ENCODE peak calls at places on chromosomes 4 and X, in six cellular contexts. One of them, this sample, is unnamed.

GRCh38 chr4:75172551-75172950 is 239.6 kb downstream of the PARM1 start:
- DNase-seq in dorsolateral prefrontal cortex: no peak
- DNase-seq in WERI-Rb-1: no peak
- DNase-seq in naive thymus-derived CD8-positive, alpha-beta T cell: no peak
- DNase-seq in cardiac muscle cell: no peak
- DNase-seq in NCI-H1417: no peak
- DNase-seq in this sample: no peak

GRCh38 chr4:48493485-48494100 is 3.5 kb downstream of the ZAR1 start:
- DNase-seq in dorsolateral prefrontal cortex: no peak
- DNase-seq in WERI-Rb-1: peak; percentile 41
- DNase-seq in naive thymus-derived CD8-positive, alpha-beta T cell: no peak
- DNase-seq in cardiac muscle cell: peak; percentile 18
- DNase-seq in NCI-H1417: peak; percentile 32
- DNase-seq in this sample: no peak

GRCh38 chrX:127128282-127128681 is 308.8 kb downstream of the PRR32 start:
- DNase-seq in dorsolateral prefrontal cortex: no peak
- DNase-seq in WERI-Rb-1: no peak
- DNase-seq in naive thymus-derived CD8-positive, alpha-beta T cell: no peak
- DNase-seq in cardiac muscle cell: no peak
- DNase-seq in NCI-H1417: no peak
- DNase-seq in this sample: no peak

GRCh38 chrX:1493877-1494510 is 41.3 kb upstream of the ASMTL start:
- DNase-seq in dorsolateral prefrontal cortex: no peak
- DNase-seq in WERI-Rb-1: no peak
- DNase-seq in naive thymus-derived CD8-positive, alpha-beta T cell: no peak
- DNase-seq in cardiac muscle cell: no peak
- DNase-seq in NCI-H1417: no peak
- DNase-seq in this sample: peak; percentile 1

GRCh38 chr4:77126844-77127614 is 30.0 kb upstream of the CCNG2 start:
- DNase-seq in dorsolateral prefrontal cortex: no peak
- DNase-seq in WERI-Rb-1: no peak
- DNase-seq in naive thymus-derived CD8-positive, alpha-beta T cell: no peak
- DNase-seq in cardiac muscle cell: no peak
- DNase-seq in NCI-H1417: no peak
- DNase-seq in this sample: no peak

GRCh38 chrX:95055991-95056390 is 1382.0 kb downstream of the FAM133A start:
- DNase-seq in dorsolateral prefrontal cortex: no peak
- DNase-seq in WERI-Rb-1: no peak
- DNase-seq in naive thymus-derived CD8-positive, alpha-beta T cell: no peak
- DNase-seq in cardiac muscle cell: no peak
- DNase-seq in NCI-H1417: no peak
- DNase-seq in this sample: no peak

GRCh38 chr4:25702848-25703247 is 47.2 kb downstream of the SLC34A2 start:
- DNase-seq in dorsolateral prefrontal cortex: peak; percentile 58
- DNase-seq in WERI-Rb-1: no peak
- DNase-seq in naive thymus-derived CD8-positive, alpha-beta T cell: no peak
- DNase-seq in cardiac muscle cell: peak; percentile 85
- DNase-seq in NCI-H1417: no peak
- DNase-seq in this sample: no peak

GRCh38 chr4:80386281-80386886 is 50.9 kb downstream of the CFAP299 start:
- DNase-seq in dorsolateral prefrontal cortex: no peak
- DNase-seq in WERI-Rb-1: no peak
- DNase-seq in naive thymus-derived CD8-positive, alpha-beta T cell: no peak
- DNase-seq in cardiac muscle cell: no peak
- DNase-seq in NCI-H1417: no peak
- DNase-seq in this sample: no peak

GRCh38 chrX:153450114-153450948 is 4.5 kb upstream of the TREX2 start:
- DNase-seq in dorsolateral prefrontal cortex: no peak
- DNase-seq in WERI-Rb-1: no peak
- DNase-seq in naive thymus-derived CD8-positive, alpha-beta T cell: no peak
- DNase-seq in cardiac muscle cell: no peak
- DNase-seq in NCI-H1417: no peak
- DNase-seq in this sample: no peak

GRCh38 chrX:132948648-132949260 is 9.7 kb downstream of the HS6ST2 start:
- DNase-seq in dorsolateral prefrontal cortex: no peak
- DNase-seq in WERI-Rb-1: no peak
- DNase-seq in naive thymus-derived CD8-positive, alpha-beta T cell: no peak
- DNase-seq in cardiac muscle cell: no peak
- DNase-seq in NCI-H1417: no peak
- DNase-seq in this sample: no peak

GRCh38 chr4:144712775-144713174 is 66.8 kb downstream of the HHIP start:
- DNase-seq in dorsolateral prefrontal cortex: no peak
- DNase-seq in WERI-Rb-1: no peak
- DNase-seq in naive thymus-derived CD8-positive, alpha-beta T cell: no peak
- DNase-seq in cardiac muscle cell: peak; percentile 24
- DNase-seq in NCI-H1417: peak; percentile 46
- DNase-seq in this sample: no peak

GRCh38 chr4:526189-526909 is 27.3 kb downstream of the PIGG start:
- DNase-seq in dorsolateral prefrontal cortex: no peak
- DNase-seq in WERI-Rb-1: no peak
- DNase-seq in naive thymus-derived CD8-positive, alpha-beta T cell: no peak
- DNase-seq in cardiac muscle cell: no peak
- DNase-seq in NCI-H1417: no peak
- DNase-seq in this sample: no peak

GRCh38 chrX:139126493-139126892 is 404.0 kb upstream of the F9 start:
- DNase-seq in dorsolateral prefrontal cortex: no peak
- DNase-seq in WERI-Rb-1: peak; percentile 30
- DNase-seq in naive thymus-derived CD8-positive, alpha-beta T cell: no peak
- DNase-seq in cardiac muscle cell: no peak
- DNase-seq in NCI-H1417: peak; percentile 17
- DNase-seq in this sample: no peak

GRCh38 chr4:5370286-5370685 is 319.0 kb downstream of the STK32B start:
- DNase-seq in dorsolateral prefrontal cortex: no peak
- DNase-seq in WERI-Rb-1: no peak
- DNase-seq in naive thymus-derived CD8-positive, alpha-beta T cell: no peak
- DNase-seq in cardiac muscle cell: no peak
- DNase-seq in NCI-H1417: peak; percentile 4
- DNase-seq in this sample: no peak

GRCh38 chrX:138711399-138712347 is at the start of gene FGF13:
- DNase-seq in dorsolateral prefrontal cortex: peak; percentile 54
- DNase-seq in WERI-Rb-1: no peak
- DNase-seq in naive thymus-derived CD8-positive, alpha-beta T cell: no peak
- DNase-seq in cardiac muscle cell: no peak
- DNase-seq in NCI-H1417: peak; percentile 24
- DNase-seq in this sample: peak; percentile 76

GRCh38 chr4:32340591-32340990 is 1620.4 kb downstream of the PCDH7 start:
- DNase-seq in dorsolateral prefrontal cortex: no peak
- DNase-seq in WERI-Rb-1: no peak
- DNase-seq in naive thymus-derived CD8-positive, alpha-beta T cell: no peak
- DNase-seq in cardiac muscle cell: no peak
- DNase-seq in NCI-H1417: no peak
- DNase-seq in this sample: no peak

GRCh38 chr4:99803702-99804101 is 12.9 kb upstream of the DAPP1 start:
- DNase-seq in dorsolateral prefrontal cortex: no peak
- DNase-seq in WERI-Rb-1: no peak
- DNase-seq in naive thymus-derived CD8-positive, alpha-beta T cell: no peak
- DNase-seq in cardiac muscle cell: no peak
- DNase-seq in NCI-H1417: peak; percentile 74
- DNase-seq in this sample: no peak

GRCh38 chr4:89539374-89539773 is 231.8 kb upstream of the GPRIN3 start:
- DNase-seq in dorsolateral prefrontal cortex: no peak
- DNase-seq in WERI-Rb-1: no peak
- DNase-seq in naive thymus-derived CD8-positive, alpha-beta T cell: no peak
- DNase-seq in cardiac muscle cell: peak; percentile 67
- DNase-seq in NCI-H1417: no peak
- DNase-seq in this sample: no peak

GRCh38 chrX:106042296-106042695 is 3.8 kb upstream of the SERPINA7 start:
- DNase-seq in dorsolateral prefrontal cortex: no peak
- DNase-seq in WERI-Rb-1: no peak
- DNase-seq in naive thymus-derived CD8-positive, alpha-beta T cell: no peak
- DNase-seq in cardiac muscle cell: no peak
- DNase-seq in NCI-H1417: no peak
- DNase-seq in this sample: no peak

GRCh38 chrX:153824348-153824747 is 6.0 kb downstream of the PDZD4 start:
- DNase-seq in dorsolateral prefrontal cortex: no peak
- DNase-seq in WERI-Rb-1: no peak
- DNase-seq in naive thymus-derived CD8-positive, alpha-beta T cell: no peak
- DNase-seq in cardiac muscle cell: no peak
- DNase-seq in NCI-H1417: no peak
- DNase-seq in this sample: no peak

GRCh38 chr4:77817304-77818076 is 1.7 kb downstream of the CNOT6L start:
- DNase-seq in dorsolateral prefrontal cortex: no peak
- DNase-seq in WERI-Rb-1: no peak
- DNase-seq in naive thymus-derived CD8-positive, alpha-beta T cell: no peak
- DNase-seq in cardiac muscle cell: no peak
- DNase-seq in NCI-H1417: peak; percentile 68
- DNase-seq in this sample: no peak

GRCh38 chr4:31234494-31234893 is 514.3 kb downstream of the PCDH7 start:
- DNase-seq in dorsolateral prefrontal cortex: no peak
- DNase-seq in WERI-Rb-1: peak; percentile 34
- DNase-seq in naive thymus-derived CD8-positive, alpha-beta T cell: no peak
- DNase-seq in cardiac muscle cell: no peak
- DNase-seq in NCI-H1417: peak; percentile 12
- DNase-seq in this sample: no peak

GRCh38 chr4:86036729-86037128 is 323.1 kb downstream of the MAPK10 start:
- DNase-seq in dorsolateral prefrontal cortex: no peak
- DNase-seq in WERI-Rb-1: no peak
- DNase-seq in naive thymus-derived CD8-positive, alpha-beta T cell: no peak
- DNase-seq in cardiac muscle cell: peak; percentile 42
- DNase-seq in NCI-H1417: no peak
- DNase-seq in this sample: no peak

GRCh38 chr4:113645771-113646455 is 115.6 kb downstream of the CAMK2D start:
- DNase-seq in dorsolateral prefrontal cortex: no peak
- DNase-seq in WERI-Rb-1: no peak
- DNase-seq in naive thymus-derived CD8-positive, alpha-beta T cell: no peak
- DNase-seq in cardiac muscle cell: peak; percentile 68
- DNase-seq in NCI-H1417: peak; percentile 60
- DNase-seq in this sample: peak; percentile 72

GRCh38 chr4:87093443-87094123 is 126.8 kb downstream of the KLHL8 start:
- DNase-seq in dorsolateral prefrontal cortex: no peak
- DNase-seq in WERI-Rb-1: peak; percentile 62
- DNase-seq in naive thymus-derived CD8-positive, alpha-beta T cell: peak; percentile 27
- DNase-seq in cardiac muscle cell: peak; percentile 65
- DNase-seq in NCI-H1417: peak; percentile 79
- DNase-seq in this sample: peak; percentile 20

GRCh38 chr4:134085525-134085924 is 116.1 kb downstream of the PABPC4L start:
- DNase-seq in dorsolateral prefrontal cortex: no peak
- DNase-seq in WERI-Rb-1: no peak
- DNase-seq in naive thymus-derived CD8-positive, alpha-beta T cell: no peak
- DNase-seq in cardiac muscle cell: no peak
- DNase-seq in NCI-H1417: no peak
- DNase-seq in this sample: no peak

GRCh38 chr4:7195546-7196282 is 3.4 kb downstream of the SORCS2 start:
- DNase-seq in dorsolateral prefrontal cortex: peak; percentile 24
- DNase-seq in WERI-Rb-1: no peak
- DNase-seq in naive thymus-derived CD8-positive, alpha-beta T cell: no peak
- DNase-seq in cardiac muscle cell: peak; percentile 33
- DNase-seq in NCI-H1417: peak; percentile 38
- DNase-seq in this sample: no peak

GRCh38 chr4:76716658-76717057 is 181.3 kb downstream of the SOWAHB start:
- DNase-seq in dorsolateral prefrontal cortex: no peak
- DNase-seq in WERI-Rb-1: no peak
- DNase-seq in naive thymus-derived CD8-positive, alpha-beta T cell: no peak
- DNase-seq in cardiac muscle cell: no peak
- DNase-seq in NCI-H1417: no peak
- DNase-seq in this sample: peak; percentile 25

GRCh38 chrX:155645180-155645579 is 32.4 kb upstream of the TMLHE start:
- DNase-seq in dorsolateral prefrontal cortex: no peak
- DNase-seq in WERI-Rb-1: no peak
- DNase-seq in naive thymus-derived CD8-positive, alpha-beta T cell: no peak
- DNase-seq in cardiac muscle cell: no peak
- DNase-seq in NCI-H1417: no peak
- DNase-seq in this sample: no peak

GRCh38 chr4:15469402-15470148 is at the start of gene CC2D2A:
- DNase-seq in dorsolateral prefrontal cortex: no peak
- DNase-seq in WERI-Rb-1: peak; percentile 84
- DNase-seq in naive thymus-derived CD8-positive, alpha-beta T cell: no peak
- DNase-seq in cardiac muscle cell: peak; percentile 76
- DNase-seq in NCI-H1417: peak; percentile 48
- DNase-seq in this sample: no peak

GRCh38 chrX:53681661-53682060 is 4.9 kb downstream of the HUWE1 start:
- DNase-seq in dorsolateral prefrontal cortex: no peak
- DNase-seq in WERI-Rb-1: no peak
- DNase-seq in naive thymus-derived CD8-positive, alpha-beta T cell: no peak
- DNase-seq in cardiac muscle cell: peak; percentile 18
- DNase-seq in NCI-H1417: no peak
- DNase-seq in this sample: no peak

GRCh38 chr4:72375050-72375736 is 193.8 kb downstream of the ADAMTS3 start:
- DNase-seq in dorsolateral prefrontal cortex: no peak
- DNase-seq in WERI-Rb-1: no peak
- DNase-seq in naive thymus-derived CD8-positive, alpha-beta T cell: no peak
- DNase-seq in cardiac muscle cell: peak; percentile 53
- DNase-seq in NCI-H1417: no peak
- DNase-seq in this sample: no peak

GRCh38 chrX:118847676-118848075 is 24.1 kb downstream of the ZCCHC12 start:
- DNase-seq in dorsolateral prefrontal cortex: no peak
- DNase-seq in WERI-Rb-1: no peak
- DNase-seq in naive thymus-derived CD8-positive, alpha-beta T cell: peak; percentile 7
- DNase-seq in cardiac muscle cell: peak; percentile 68
- DNase-seq in NCI-H1417: peak; percentile 87
- DNase-seq in this sample: peak; percentile 29

GRCh38 chr4:169024762-169025161 is 14.7 kb upstream of the CBR4 start:
- DNase-seq in dorsolateral prefrontal cortex: no peak
- DNase-seq in WERI-Rb-1: peak; percentile 37
- DNase-seq in naive thymus-derived CD8-positive, alpha-beta T cell: no peak
- DNase-seq in cardiac muscle cell: peak; percentile 72
- DNase-seq in NCI-H1417: peak; percentile 62
- DNase-seq in this sample: peak; percentile 23

GRCh38 chrX:119502727-119503483 is 34.7 kb downstream of the SLC25A5 start:
- DNase-seq in dorsolateral prefrontal cortex: no peak
- DNase-seq in WERI-Rb-1: no peak
- DNase-seq in naive thymus-derived CD8-positive, alpha-beta T cell: peak; percentile 50
- DNase-seq in cardiac muscle cell: peak; percentile 33
- DNase-seq in NCI-H1417: peak; percentile 14
- DNase-seq in this sample: no peak

GRCh38 chr4:170025523-170026252 is 507 bp downstream of the MFAP3L start:
- DNase-seq in dorsolateral prefrontal cortex: peak; percentile 31
- DNase-seq in WERI-Rb-1: peak; percentile 60
- DNase-seq in naive thymus-derived CD8-positive, alpha-beta T cell: no peak
- DNase-seq in cardiac muscle cell: peak; percentile 15
- DNase-seq in NCI-H1417: peak; percentile 65
- DNase-seq in this sample: no peak